ENCODE peak calls at places on chromosomes 7 and 10, in seven cellular contexts. Z, E, W, V, N, P and O are unnamed samples.

GRCh38 chr7:1697499-1698125 is 27.5 kb downstream of the ELFN1 start:
- DNase-seq in W (no peak), N (no peak), P (no peak), Z (no peak), E (peak; percentile 1), V (no peak), O (no peak)

GRCh38 chr10:26365681-26366327 is 72.3 kb upstream of the APBB1IP start:
- DNase-seq in Z (no peak), W (no peak), V (no peak), E (peak; percentile 67), N (no peak), P (no peak), O (no peak)

GRCh38 chr7:123367508-123368122 is 166.8 kb downstream of the IQUB start:
- DNase-seq in W (no peak), P (peak; percentile 22), N (peak; percentile 75), E (peak; percentile 24), V (no peak), Z (no peak), O (peak; percentile 53)

GRCh38 chr7:134175724-134176350 is 48.7 kb downstream of the LRGUK start:
- DNase-seq in W (no peak), E (no peak), N (no peak), V (no peak), P (no peak), Z (no peak), O (no peak)

GRCh38 chr7:27774717-27775328 is 34.9 kb downstream of the TAX1BP1 start:
- DNase-seq in Z (no peak), N (peak; percentile 75), P (peak; percentile 28), V (no peak), E (peak; percentile 26), W (no peak), O (no peak)

GRCh38 chr10:124650820-124651401 is 93.3 kb downstream of the FAM53B start:
- DNase-seq in V (no peak), N (no peak), E (no peak), Z (no peak), P (no peak), W (no peak), O (peak; percentile 70)

GRCh38 chr7:3128857-3129256 is 85.2 kb upstream of the CARD11 start:
- DNase-seq in E (no peak), V (no peak), Z (no peak), P (no peak), N (no peak), W (no peak), O (no peak)

GRCh38 chr10:59000162-59000825 is 176.1 kb upstream of the PHYHIPL start:
- DNase-seq in N (no peak), P (no peak), E (no peak), Z (no peak), W (no peak), V (no peak), O (no peak)

GRCh38 chr10:76717141-76717540 is 920.5 kb downstream of the KCNMA1 start:
- DNase-seq in Z (no peak), E (no peak), W (no peak), N (peak; percentile 68), V (no peak), P (no peak), O (no peak)

GRCh38 chr7:127107601-127108007 is 145.1 kb downstream of the GRM8 start:
- DNase-seq in V (no peak), P (peak; percentile 85), E (peak; percentile 62), W (peak; percentile 43), N (peak; percentile 64), Z (no peak), O (peak; percentile 32)

GRCh38 chr10:118045154-118045841 is 1.4 kb downstream of the RAB11FIP2 start:
- DNase-seq in Z (no peak), E (no peak), V (no peak), P (no peak), W (no peak), N (no peak), O (no peak)

GRCh38 chr7:102978280-102978679 is 65.5 kb downstream of the LRRC17 start:
- DNase-seq in N (peak; percentile 90), P (no peak), V (no peak), W (no peak), Z (no peak), E (peak; percentile 64), O (no peak)

GRCh38 chr7:14233026-14233897 is 243.8 kb upstream of the ETV1 start:
- DNase-seq in W (no peak), Z (no peak), N (peak; percentile 17), P (peak; percentile 13), V (no peak), E (peak; percentile 41), O (no peak)

GRCh38 chr7:133562617-133563016 is 309.7 kb downstream of the EXOC4 start:
- DNase-seq in Z (no peak), E (no peak), V (no peak), P (no peak), N (no peak), W (no peak), O (no peak)

GRCh38 chr7:105585850-105586500 is 4.7 kb upstream of the EFCAB10 start:
- DNase-seq in V (no peak), W (no peak), Z (no peak), N (no peak), P (no peak), E (no peak), O (peak; percentile 29)

GRCh38 chr7:2040201-2040892 is 192.4 kb downstream of the MAD1L1 start:
- DNase-seq in Z (no peak), E (no peak), P (no peak), N (no peak), W (no peak), V (peak; percentile 9), O (no peak)

GRCh38 chr7:20839196-20839735 is 52.6 kb upstream of the SP8 start:
- DNase-seq in N (no peak), Z (no peak), V (no peak), W (no peak), E (no peak), P (no peak), O (no peak)

GRCh38 chr7:20831976-20832375 is 45.3 kb upstream of the SP8 start:
- DNase-seq in V (no peak), W (no peak), Z (no peak), P (no peak), E (no peak), N (no peak), O (no peak)

GRCh38 chr7:20835111-20835750 is 48.5 kb upstream of the SP8 start:
- DNase-seq in Z (no peak), E (no peak), P (no peak), V (no peak), W (no peak), N (no peak), O (no peak)

GRCh38 chr7:20831451-20831850 is 44.8 kb upstream of the SP8 start:
- DNase-seq in V (no peak), P (no peak), Z (no peak), E (no peak), N (no peak), W (no peak), O (no peak)

DNA sequence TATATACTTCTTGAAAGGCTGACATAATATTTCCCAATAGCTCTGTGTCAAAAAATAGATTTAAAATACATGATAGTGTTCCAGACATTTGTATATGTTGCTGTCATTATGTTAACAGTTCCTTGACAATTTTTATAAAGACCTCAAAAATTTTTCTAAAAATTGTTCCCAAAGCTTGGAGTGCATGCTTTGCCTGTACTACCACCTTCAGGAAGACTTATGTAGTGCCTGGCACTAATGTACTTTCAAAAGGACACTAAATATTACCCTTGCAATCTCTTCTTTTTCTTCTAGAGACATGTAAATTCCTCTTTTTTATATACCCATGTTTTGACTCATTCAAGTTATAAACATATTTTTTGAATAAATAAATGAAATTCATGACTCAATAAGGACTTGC is 48.0 kb upstream of the SP8 start:
- DNase-seq in E (no peak), P (no peak), V (no peak), N (no peak), Z (no peak), W (no peak), O (no peak)
- TF ChIP-seq CTCF in E (peak; percentile 56), P (no peak), V (no peak), N (no peak), Z (no peak), W (no peak), O (peak; percentile 10)

GRCh38 chr10:23693398-23693797 is 254.5 kb downstream of the OTUD1 start:
- DNase-seq in E (peak; percentile 25), P (no peak), V (no peak), W (no peak), N (no peak), Z (no peak), O (no peak)
- TF ChIP-seq CTCF in E (no peak), P (no peak), V (no peak), W (no peak), N (no peak), Z (no peak), O (no peak)

GRCh38 chr7:12524794-12525386 is 45.6 kb upstream of the SCIN start:
- DNase-seq in V (no peak), N (peak; percentile 77), Z (no peak), P (no peak), E (no peak), W (no peak), O (peak; percentile 17)
- TF ChIP-seq CTCF in V (peak; percentile 27), N (peak; percentile 48), Z (no peak), P (peak; percentile 11), E (peak; percentile 59), W (peak; percentile 25), O (peak; percentile 54)

GRCh38 chr7:98869001-98869373 is 827 bp downstream of the TMEM130 start:
- DNase-seq in Z (no peak), V (no peak), E (no peak), W (no peak), N (no peak), P (no peak), O (peak; percentile 6)
- TF ChIP-seq CTCF in Z (no peak), V (no peak), E (no peak), W (no peak), N (no peak), P (no peak), O (no peak)

GRCh38 chr10:132616170-132616994 is 78.8 kb downstream of the INPP5A start:
- DNase-seq in N (no peak), E (no peak), V (no peak), P (no peak), W (no peak), Z (no peak), O (no peak)
- TF ChIP-seq CTCF in N (no peak), E (no peak), V (no peak), P (no peak), W (no peak), Z (no peak), O (no peak)

DNA sequence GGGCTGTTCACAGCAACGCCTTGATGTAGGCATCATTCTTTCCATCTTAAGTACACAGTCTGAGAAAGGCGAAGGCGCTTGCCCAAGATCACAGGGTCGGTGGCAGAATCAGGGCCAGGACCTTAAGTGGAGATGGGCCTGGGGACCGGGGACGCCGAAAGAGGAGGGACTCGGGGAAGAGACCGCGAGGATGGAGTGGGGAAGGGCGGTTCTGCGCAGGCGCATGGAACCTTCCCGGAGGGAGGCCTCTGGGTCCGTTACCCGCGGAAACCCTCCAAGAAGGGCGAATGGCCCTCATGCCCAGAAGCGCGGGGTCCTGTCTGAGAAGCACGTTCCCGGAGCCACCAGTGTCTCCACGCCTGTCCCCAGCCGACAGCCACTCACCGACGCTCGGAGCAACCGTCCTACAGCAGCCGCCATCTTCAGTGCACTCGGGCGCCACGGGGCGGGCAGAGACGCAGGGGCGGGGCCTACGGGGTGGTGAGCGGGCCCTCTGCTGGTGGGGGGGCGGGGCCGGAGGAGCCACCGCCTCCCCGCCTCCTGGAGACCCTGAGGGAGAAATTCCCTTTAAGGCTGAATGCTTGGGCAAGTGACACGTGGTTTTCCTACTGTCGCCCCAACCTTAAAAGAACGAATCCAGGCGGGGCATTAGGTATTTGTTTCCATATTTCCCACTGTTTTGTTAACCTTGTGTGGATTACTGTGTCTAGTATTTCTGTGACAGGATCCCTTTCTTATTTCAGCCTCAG is at the start of gene PRDX3:
- DNase-seq in P (peak; percentile 95), Z (peak; percentile 92), W (peak; percentile 90), N (peak; percentile 88), V (peak; percentile 96), E (peak; percentile 94), O (peak; percentile 91)
- TF ChIP-seq CTCF in P (peak; percentile 22), Z (no peak), W (peak; percentile 36), N (no peak), V (no peak), E (no peak), O (no peak)